ENCODE peak calls at places on chromosomes 5 and 9, in seven cellular contexts. E is spleen, F is Peyer's patch, R is GM06990, U is PC-9, P is PC-3, D is tibial nerve. Y is an unnamed sample.
A peak's percentile ranks its signal among the peaks of the same experiment; 100 is the strongest.

GRCh38 chr9:81543695-81544094 is 145.7 kb downstream of the TLE1 start:
- DNase-seq in E (no peak), F (no peak), R (no peak), U (no peak), P (no peak), D (no peak), Y (no peak)

GRCh38 chr5:1564182-1564748 is 40.5 kb upstream of the LPCAT1 start:
- DNase-seq in E (no peak), F (no peak), R (no peak), U (peak; percentile 87), P (peak; percentile 85), D (no peak), Y (no peak)

GRCh38 chr9:14661421-14662059 is 31.7 kb downstream of the ZDHHC21 start:
- DNase-seq in E (no peak), F (no peak), R (no peak), U (no peak), P (peak; percentile 62), D (no peak), Y (no peak)

GRCh38 chr5:141713616-141714309 is 31.7 kb upstream of the ARAP3 start:
- DNase-seq in E (no peak), F (no peak), R (no peak), U (peak; percentile 95), P (peak; percentile 84), D (no peak), Y (no peak)

GRCh38 chr9:106287108-106287631 is 575.8 kb upstream of the ZNF462 start:
- DNase-seq in E (peak; percentile 75), F (no peak), R (no peak), U (no peak), P (no peak), D (no peak), Y (no peak)

GRCh38 chr5:33582417-33582816 is 141.7 kb downstream of the TARS1 start:
- DNase-seq in E (no peak), F (no peak), R (no peak), U (no peak), P (no peak), D (no peak), Y (no peak)

GRCh38 chr9:95912773-95913172 is 37.3 kb downstream of the ERCC6L2 start:
- DNase-seq in E (no peak), F (no peak), R (no peak), U (no peak), P (no peak), D (no peak), Y (no peak)

GRCh38 chr5:65623482-65623881 is 651 bp downstream of the TRIM23 start:
- DNase-seq in E (no peak), F (no peak), R (no peak), U (no peak), P (no peak), D (no peak), Y (no peak)

GRCh38 chr9:137139468-137140150 is 655 bp downstream of the GRIN1 start:
- DNase-seq in E (no peak), F (no peak), R (peak; percentile 8), U (no peak), P (no peak), D (no peak), Y (no peak)

GRCh38 chr9:81427870-81428269 is 261.5 kb downstream of the TLE1 start:
- DNase-seq in E (no peak), F (no peak), R (no peak), U (no peak), P (no peak), D (no peak), Y (no peak)

DNA sequence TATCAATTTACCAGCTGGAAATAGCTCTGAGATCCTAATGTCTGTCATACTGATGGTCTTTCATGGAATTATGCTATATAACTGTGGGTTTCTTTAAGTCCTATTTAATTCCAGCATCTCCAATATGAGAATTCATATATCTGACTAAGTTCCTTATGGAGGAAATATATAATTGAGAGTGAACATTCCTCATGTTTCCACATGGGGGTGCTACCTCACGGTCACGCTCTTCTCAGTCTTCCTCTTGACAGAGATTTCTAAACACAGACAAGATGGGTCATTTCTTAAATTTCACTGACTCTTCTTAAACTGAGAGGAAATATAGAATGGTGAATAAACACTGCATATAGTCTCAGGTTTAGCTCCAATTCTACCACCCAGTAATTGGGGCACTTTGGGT is 212.1 kb downstream of the SLF1 start:
- DNase-seq in E (no peak), F (no peak), R (no peak), U (no peak), P (peak; percentile 36), D (no peak), Y (no peak)
- TF ChIP-seq CTCF in E (no peak), F (no peak), R (peak; percentile 48), U (peak; percentile 58), P (peak; percentile 61), D (peak; percentile 19), Y (peak; percentile 35)

DNA sequence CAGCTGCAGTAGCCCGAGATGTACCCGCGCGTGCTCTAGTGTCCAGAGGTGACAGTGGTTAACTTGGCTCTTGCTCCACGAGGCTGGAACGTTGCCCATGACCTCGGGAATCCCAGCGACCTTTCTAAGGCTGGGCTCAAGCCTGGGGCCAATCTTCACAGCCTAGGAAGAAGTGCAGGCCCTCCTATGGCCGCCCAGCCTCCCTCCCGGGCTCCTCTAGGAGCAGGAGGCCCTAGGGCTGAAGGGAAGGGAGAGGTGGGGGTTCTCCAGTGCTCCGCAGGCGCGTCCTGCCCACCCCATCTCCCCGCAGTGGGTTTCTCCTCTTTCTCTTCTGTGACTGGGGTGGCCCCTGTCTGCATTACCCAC is 13.3 kb downstream of the NR2F1 start:
- DNase-seq in E (no peak), F (no peak), R (no peak), U (no peak), P (no peak), D (no peak), Y (no peak)
- H3K4me3 ChIP-seq in E (no peak overlapping the region), F (no peak overlapping the region), R (no peak overlapping the region), U (no peak overlapping the region), P (no peak overlapping the region), D (no peak overlapping the region), Y (no peak overlapping the region)

DNA sequence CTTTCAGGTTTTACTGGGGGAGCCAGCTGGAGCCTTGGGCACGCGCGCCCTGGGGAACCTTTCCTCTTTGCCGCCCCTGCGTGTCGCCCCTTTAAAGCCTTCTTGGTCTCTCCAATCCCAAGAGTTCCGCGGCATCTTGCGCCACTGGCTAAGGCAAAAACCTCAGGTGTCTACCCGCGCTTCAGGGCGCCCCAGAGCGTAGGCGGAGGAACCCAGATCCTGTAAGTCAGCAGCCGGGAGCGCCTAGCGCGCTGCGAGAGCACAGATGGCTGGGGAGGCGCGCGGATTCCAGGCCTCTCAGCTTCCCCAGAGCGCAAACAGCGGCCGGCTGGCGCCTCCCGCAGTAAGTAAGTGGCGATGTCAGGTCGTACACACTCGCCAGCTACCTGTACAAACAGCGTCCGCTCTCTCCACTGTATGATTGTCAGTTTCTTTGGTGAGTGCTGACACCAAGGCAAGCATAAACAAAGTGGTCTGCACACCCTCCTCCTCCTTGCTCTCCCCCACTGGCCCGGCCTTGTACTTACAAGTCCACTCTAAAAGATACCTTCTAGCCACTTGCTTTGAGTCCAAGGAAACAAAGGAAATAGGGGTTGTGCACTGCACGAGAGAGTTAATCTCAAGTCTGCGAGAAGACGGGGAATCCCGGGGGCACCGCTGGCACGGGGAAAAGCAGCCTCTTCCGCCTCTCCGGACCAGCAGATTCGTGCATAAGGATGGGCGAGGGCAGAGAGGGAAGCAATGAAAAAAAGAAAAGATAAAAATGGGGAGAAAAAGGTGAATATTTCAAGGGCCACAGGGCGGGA is 2.9 kb downstream of the HTR1A start:
- DNase-seq in E (peak; percentile 70), F (no peak), R (no peak), U (no peak), P (peak; percentile 8), D (no peak), Y (no peak)
- TF ChIP-seq CTCF in E (no peak), F (no peak), R (no peak), U (no peak), P (peak; percentile 25), D (no peak), Y (no peak)

GRCh38 chr5:176436641-176437040 is 11.5 kb upstream of the FAF2 start:
- DNase-seq in E (no peak), F (no peak), R (no peak), U (peak; percentile 57), P (peak; percentile 46), D (no peak), Y (no peak)
- H3K4me3 ChIP-seq in E (peak overlapping the region; percentile 27), F (no peak overlapping the region), R (no peak overlapping the region), U (peak overlapping the region; percentile 6), P (peak overlapping the region; percentile 39), D (no peak overlapping the region), Y (no peak overlapping the region)

GRCh38 chr5:127565586-127566270 is 48.3 kb downstream of the PRRC1 start:
- DNase-seq in E (no peak), F (no peak), R (no peak), U (no peak), P (no peak), D (no peak), Y (no peak)

GRCh38 chr5:127563133-127563532 is 45.7 kb downstream of the PRRC1 start:
- DNase-seq in E (no peak), F (no peak), R (no peak), U (no peak), P (no peak), D (no peak), Y (no peak)

GRCh38 chr5:127561254-127561653 is 43.8 kb downstream of the PRRC1 start:
- DNase-seq in E (no peak), F (no peak), R (no peak), U (no peak), P (no peak), D (no peak), Y (no peak)

GRCh38 chr5:127564002-127564769 is 46.7 kb downstream of the PRRC1 start:
- DNase-seq in E (no peak), F (no peak), R (no peak), U (peak; percentile 63), P (peak; percentile 77), D (no peak), Y (no peak)

GRCh38 chr5:127562252-127562651 is 44.8 kb downstream of the PRRC1 start:
- DNase-seq in E (no peak), F (no peak), R (no peak), U (no peak), P (peak; percentile 19), D (no peak), Y (no peak)
- TF ChIP-seq CTCF in E (no peak), F (peak; percentile 31), R (peak; percentile 32), U (peak; percentile 11), P (peak; percentile 46), D (peak; percentile 42), Y (no peak)

DNA sequence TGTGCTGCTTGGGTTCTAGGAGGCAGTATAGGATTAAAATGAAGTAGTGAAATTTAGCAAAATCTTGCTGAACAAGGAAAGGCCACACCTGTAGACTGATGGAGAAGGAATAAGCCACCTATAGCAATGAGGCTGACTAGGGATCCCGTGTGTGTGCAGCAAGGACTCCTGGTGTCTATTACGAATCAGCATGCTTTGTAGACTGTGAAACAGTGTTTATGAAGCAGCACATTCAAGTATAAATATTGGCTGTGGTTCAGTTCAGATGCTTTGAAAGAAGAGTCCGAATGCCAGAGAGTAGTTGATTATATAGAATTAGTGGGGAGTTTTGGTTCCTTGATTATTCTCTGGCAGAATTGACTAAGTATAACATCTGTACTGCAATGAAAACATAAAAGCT is 41.8 kb downstream of the CAST start:
- DNase-seq in E (no peak), F (no peak), R (no peak), U (no peak), P (no peak), D (no peak), Y (no peak)
- H3K4me3 ChIP-seq in E (peak overlapping the region; percentile 58), F (peak overlapping the region; percentile 72), R (no peak overlapping the region), U (peak overlapping the region; percentile 63), P (no peak overlapping the region), D (peak overlapping the region; percentile 71), Y (peak overlapping the region; percentile 93)

GRCh38 chr5:134141346-134142050 is 27.0 kb downstream of the TCF7 start:
- DNase-seq in E (peak; percentile 47), F (no peak), R (no peak), U (no peak), P (peak; percentile 13), D (no peak), Y (no peak)
- TF ChIP-seq CTCF in E (no peak), F (no peak), R (peak; percentile 23), U (no peak), P (no peak), D (no peak), Y (peak; percentile 40)